ENCODE peak calls at places on chromosome 11, in eight cellular contexts. One of them, this sample, is unnamed.

GRCh38 chr11:29018631-29019030 is 910.4 kb downstream of the METTL15 start:
- DNase-seq in NCI-H2081: no peak
- DNase-seq in activated CD8-positive, alpha-beta memory T cell treated with anti-CD3 and anti-CD28 coated beads, Interleukin-2, amount 50 U/mL, for 4 hours: no peak
- DNase-seq in uterus: no peak
- DNase-seq in GM23338: no peak
- DNase-seq in ELR: peak
- DNase-seq in activated CD4-positive, alpha-beta memory T cell treated with anti-CD3 and anti-CD28 coated beads for 36 hours: no peak
- DNase-seq in activated naive CD4-positive, alpha-beta T cell treated with anti-CD3 and anti-CD28 coated beads, Interleukin-2, amount 10 ng/mL, durations not matched to agents 7 days and 5 days: no peak
- DNase-seq in this sample: no peak

GRCh38 chr11:15157181-15157580 is 42.5 kb downstream of the INSC start:
- DNase-seq in NCI-H2081: no peak
- DNase-seq in activated CD8-positive, alpha-beta memory T cell treated with anti-CD3 and anti-CD28 coated beads, Interleukin-2, amount 50 U/mL, for 4 hours: no peak
- DNase-seq in uterus: no peak
- DNase-seq in GM23338: no peak
- DNase-seq in ELR: peak
- DNase-seq in activated CD4-positive, alpha-beta memory T cell treated with anti-CD3 and anti-CD28 coated beads for 36 hours: no peak
- DNase-seq in activated naive CD4-positive, alpha-beta T cell treated with anti-CD3 and anti-CD28 coated beads, Interleukin-2, amount 10 ng/mL, durations not matched to agents 7 days and 5 days: no peak
- DNase-seq in this sample: no peak

GRCh38 chr11:8905528-8906165 is 5.3 kb upstream of the AKIP1 start:
- DNase-seq in NCI-H2081: no peak
- DNase-seq in activated CD8-positive, alpha-beta memory T cell treated with anti-CD3 and anti-CD28 coated beads, Interleukin-2, amount 50 U/mL, for 4 hours: no peak
- DNase-seq in uterus: no peak
- DNase-seq in GM23338: no peak
- DNase-seq in ELR: peak
- DNase-seq in activated CD4-positive, alpha-beta memory T cell treated with anti-CD3 and anti-CD28 coated beads for 36 hours: no peak
- DNase-seq in activated naive CD4-positive, alpha-beta T cell treated with anti-CD3 and anti-CD28 coated beads, Interleukin-2, amount 10 ng/mL, durations not matched to agents 7 days and 5 days: no peak
- DNase-seq in this sample: peak

GRCh38 chr11:46361283-46362145 is 14.3 kb downstream of the DGKZ start:
- DNase-seq in NCI-H2081: peak
- DNase-seq in activated CD8-positive, alpha-beta memory T cell treated with anti-CD3 and anti-CD28 coated beads, Interleukin-2, amount 50 U/mL, for 4 hours: peak
- DNase-seq in uterus: no peak
- DNase-seq in GM23338: no peak
- DNase-seq in ELR: no peak
- DNase-seq in activated CD4-positive, alpha-beta memory T cell treated with anti-CD3 and anti-CD28 coated beads for 36 hours: peak
- DNase-seq in activated naive CD4-positive, alpha-beta T cell treated with anti-CD3 and anti-CD28 coated beads, Interleukin-2, amount 10 ng/mL, durations not matched to agents 7 days and 5 days: peak
- DNase-seq in this sample: no peak

GRCh38 chr11:122902951-122903350 is 20.4 kb downstream of the JHY start:
- DNase-seq in NCI-H2081: no peak
- DNase-seq in activated CD8-positive, alpha-beta memory T cell treated with anti-CD3 and anti-CD28 coated beads, Interleukin-2, amount 50 U/mL, for 4 hours: no peak
- DNase-seq in uterus: no peak
- DNase-seq in GM23338: no peak
- DNase-seq in ELR: no peak
- DNase-seq in activated CD4-positive, alpha-beta memory T cell treated with anti-CD3 and anti-CD28 coated beads for 36 hours: no peak
- DNase-seq in activated naive CD4-positive, alpha-beta T cell treated with anti-CD3 and anti-CD28 coated beads, Interleukin-2, amount 10 ng/mL, durations not matched to agents 7 days and 5 days: no peak
- DNase-seq in this sample: no peak

GRCh38 chr11:73480677-73481076 is 104.5 kb downstream of the RELT start:
- DNase-seq in NCI-H2081: no peak
- DNase-seq in activated CD8-positive, alpha-beta memory T cell treated with anti-CD3 and anti-CD28 coated beads, Interleukin-2, amount 50 U/mL, for 4 hours: no peak
- DNase-seq in uterus: no peak
- DNase-seq in GM23338: no peak
- DNase-seq in ELR: peak
- DNase-seq in activated CD4-positive, alpha-beta memory T cell treated with anti-CD3 and anti-CD28 coated beads for 36 hours: no peak
- DNase-seq in activated naive CD4-positive, alpha-beta T cell treated with anti-CD3 and anti-CD28 coated beads, Interleukin-2, amount 10 ng/mL, durations not matched to agents 7 days and 5 days: no peak
- DNase-seq in this sample: no peak

GRCh38 chr11:26539517-26539916 is 32.5 kb downstream of the MUC15 start:
- DNase-seq in NCI-H2081: no peak
- DNase-seq in activated CD8-positive, alpha-beta memory T cell treated with anti-CD3 and anti-CD28 coated beads, Interleukin-2, amount 50 U/mL, for 4 hours: no peak
- DNase-seq in uterus: no peak
- DNase-seq in GM23338: no peak
- DNase-seq in ELR: no peak
- DNase-seq in activated CD4-positive, alpha-beta memory T cell treated with anti-CD3 and anti-CD28 coated beads for 36 hours: no peak
- DNase-seq in activated naive CD4-positive, alpha-beta T cell treated with anti-CD3 and anti-CD28 coated beads, Interleukin-2, amount 10 ng/mL, durations not matched to agents 7 days and 5 days: no peak
- DNase-seq in this sample: no peak

GRCh38 chr11:61129608-61130523 is 27.6 kb downstream of the CD5 start:
- DNase-seq in NCI-H2081: no peak
- DNase-seq in activated CD8-positive, alpha-beta memory T cell treated with anti-CD3 and anti-CD28 coated beads, Interleukin-2, amount 50 U/mL, for 4 hours: peak
- DNase-seq in uterus: peak
- DNase-seq in GM23338: peak
- DNase-seq in ELR: peak
- DNase-seq in activated CD4-positive, alpha-beta memory T cell treated with anti-CD3 and anti-CD28 coated beads for 36 hours: peak
- DNase-seq in activated naive CD4-positive, alpha-beta T cell treated with anti-CD3 and anti-CD28 coated beads, Interleukin-2, amount 10 ng/mL, durations not matched to agents 7 days and 5 days: peak
- DNase-seq in this sample: no peak

GRCh38 chr11:8338138-8338537 is 74.5 kb upstream of the LMO1 start:
- DNase-seq in NCI-H2081: peak
- DNase-seq in activated CD8-positive, alpha-beta memory T cell treated with anti-CD3 and anti-CD28 coated beads, Interleukin-2, amount 50 U/mL, for 4 hours: no peak
- DNase-seq in uterus: no peak
- DNase-seq in GM23338: peak
- DNase-seq in ELR: peak
- DNase-seq in activated CD4-positive, alpha-beta memory T cell treated with anti-CD3 and anti-CD28 coated beads for 36 hours: peak
- DNase-seq in activated naive CD4-positive, alpha-beta T cell treated with anti-CD3 and anti-CD28 coated beads, Interleukin-2, amount 10 ng/mL, durations not matched to agents 7 days and 5 days: peak
- DNase-seq in this sample: no peak

GRCh38 chr11:69301491-69302401 is 7.8 kb downstream of the MYEOV start:
- DNase-seq in NCI-H2081: no peak
- DNase-seq in activated CD8-positive, alpha-beta memory T cell treated with anti-CD3 and anti-CD28 coated beads, Interleukin-2, amount 50 U/mL, for 4 hours: no peak
- DNase-seq in uterus: no peak
- DNase-seq in GM23338: no peak
- DNase-seq in ELR: peak
- DNase-seq in activated CD4-positive, alpha-beta memory T cell treated with anti-CD3 and anti-CD28 coated beads for 36 hours: peak
- DNase-seq in activated naive CD4-positive, alpha-beta T cell treated with anti-CD3 and anti-CD28 coated beads, Interleukin-2, amount 10 ng/mL, durations not matched to agents 7 days and 5 days: no peak
- DNase-seq in this sample: peak

GRCh38 chr11:13126430-13126829 is 117.3 kb downstream of the RASSF10 start:
- DNase-seq in NCI-H2081: peak
- DNase-seq in activated CD8-positive, alpha-beta memory T cell treated with anti-CD3 and anti-CD28 coated beads, Interleukin-2, amount 50 U/mL, for 4 hours: no peak
- DNase-seq in uterus: no peak
- DNase-seq in GM23338: no peak
- DNase-seq in ELR: peak
- DNase-seq in activated CD4-positive, alpha-beta memory T cell treated with anti-CD3 and anti-CD28 coated beads for 36 hours: no peak
- DNase-seq in activated naive CD4-positive, alpha-beta T cell treated with anti-CD3 and anti-CD28 coated beads, Interleukin-2, amount 10 ng/mL, durations not matched to agents 7 days and 5 days: no peak
- DNase-seq in this sample: peak

GRCh38 chr11:118908931-118909618 is 16.7 kb downstream of the BCL9L start:
- DNase-seq in NCI-H2081: peak
- DNase-seq in activated CD8-positive, alpha-beta memory T cell treated with anti-CD3 and anti-CD28 coated beads, Interleukin-2, amount 50 U/mL, for 4 hours: no peak
- DNase-seq in uterus: peak
- DNase-seq in GM23338: peak
- DNase-seq in ELR: peak
- DNase-seq in activated CD4-positive, alpha-beta memory T cell treated with anti-CD3 and anti-CD28 coated beads for 36 hours: no peak
- DNase-seq in activated naive CD4-positive, alpha-beta T cell treated with anti-CD3 and anti-CD28 coated beads, Interleukin-2, amount 10 ng/mL, durations not matched to agents 7 days and 5 days: no peak
- DNase-seq in this sample: peak

GRCh38 chr11:75147191-75147874 is 3.6 kb upstream of the SLCO2B1 start:
- DNase-seq in NCI-H2081: no peak
- DNase-seq in activated CD8-positive, alpha-beta memory T cell treated with anti-CD3 and anti-CD28 coated beads, Interleukin-2, amount 50 U/mL, for 4 hours: no peak
- DNase-seq in uterus: no peak
- DNase-seq in GM23338: no peak
- DNase-seq in ELR: no peak
- DNase-seq in activated CD4-positive, alpha-beta memory T cell treated with anti-CD3 and anti-CD28 coated beads for 36 hours: no peak
- DNase-seq in activated naive CD4-positive, alpha-beta T cell treated with anti-CD3 and anti-CD28 coated beads, Interleukin-2, amount 10 ng/mL, durations not matched to agents 7 days and 5 days: no peak
- DNase-seq in this sample: no peak

GRCh38 chr11:129322941-129323340 is 52.7 kb upstream of the BARX2 start:
- DNase-seq in NCI-H2081: no peak
- DNase-seq in activated CD8-positive, alpha-beta memory T cell treated with anti-CD3 and anti-CD28 coated beads, Interleukin-2, amount 50 U/mL, for 4 hours: no peak
- DNase-seq in uterus: no peak
- DNase-seq in GM23338: no peak
- DNase-seq in ELR: no peak
- DNase-seq in activated CD4-positive, alpha-beta memory T cell treated with anti-CD3 and anti-CD28 coated beads for 36 hours: no peak
- DNase-seq in activated naive CD4-positive, alpha-beta T cell treated with anti-CD3 and anti-CD28 coated beads, Interleukin-2, amount 10 ng/mL, durations not matched to agents 7 days and 5 days: no peak
- DNase-seq in this sample: no peak

GRCh38 chr11:72229925-72230763 is 5.6 kb downstream of the INPPL1 start:
- DNase-seq in NCI-H2081: no peak
- DNase-seq in activated CD8-positive, alpha-beta memory T cell treated with anti-CD3 and anti-CD28 coated beads, Interleukin-2, amount 50 U/mL, for 4 hours: peak
- DNase-seq in uterus: no peak
- DNase-seq in GM23338: no peak
- DNase-seq in ELR: no peak
- DNase-seq in activated CD4-positive, alpha-beta memory T cell treated with anti-CD3 and anti-CD28 coated beads for 36 hours: no peak
- DNase-seq in activated naive CD4-positive, alpha-beta T cell treated with anti-CD3 and anti-CD28 coated beads, Interleukin-2, amount 10 ng/mL, durations not matched to agents 7 days and 5 days: peak
- DNase-seq in this sample: no peak

GRCh38 chr11:6925636-6926207 is 504 bp upstream of the ZNF215 start:
- DNase-seq in NCI-H2081: peak
- DNase-seq in activated CD8-positive, alpha-beta memory T cell treated with anti-CD3 and anti-CD28 coated beads, Interleukin-2, amount 50 U/mL, for 4 hours: no peak
- DNase-seq in uterus: no peak
- DNase-seq in GM23338: peak
- DNase-seq in ELR: peak
- DNase-seq in activated CD4-positive, alpha-beta memory T cell treated with anti-CD3 and anti-CD28 coated beads for 36 hours: no peak
- DNase-seq in activated naive CD4-positive, alpha-beta T cell treated with anti-CD3 and anti-CD28 coated beads, Interleukin-2, amount 10 ng/mL, durations not matched to agents 7 days and 5 days: no peak
- DNase-seq in this sample: peak

GRCh38 chr11:88979641-88980040 is 86.1 kb downstream of the GRM5 start:
- DNase-seq in NCI-H2081: no peak
- DNase-seq in activated CD8-positive, alpha-beta memory T cell treated with anti-CD3 and anti-CD28 coated beads, Interleukin-2, amount 50 U/mL, for 4 hours: no peak
- DNase-seq in uterus: no peak
- DNase-seq in GM23338: no peak
- DNase-seq in ELR: peak
- DNase-seq in activated CD4-positive, alpha-beta memory T cell treated with anti-CD3 and anti-CD28 coated beads for 36 hours: no peak
- DNase-seq in activated naive CD4-positive, alpha-beta T cell treated with anti-CD3 and anti-CD28 coated beads, Interleukin-2, amount 10 ng/mL, durations not matched to agents 7 days and 5 days: no peak
- DNase-seq in this sample: no peak

GRCh38 chr11:35752115-35752514 is 89.5 kb downstream of the TRIM44 start:
- DNase-seq in NCI-H2081: no peak
- DNase-seq in activated CD8-positive, alpha-beta memory T cell treated with anti-CD3 and anti-CD28 coated beads, Interleukin-2, amount 50 U/mL, for 4 hours: no peak
- DNase-seq in uterus: no peak
- DNase-seq in GM23338: no peak
- DNase-seq in ELR: peak
- DNase-seq in activated CD4-positive, alpha-beta memory T cell treated with anti-CD3 and anti-CD28 coated beads for 36 hours: no peak
- DNase-seq in activated naive CD4-positive, alpha-beta T cell treated with anti-CD3 and anti-CD28 coated beads, Interleukin-2, amount 10 ng/mL, durations not matched to agents 7 days and 5 days: no peak
- DNase-seq in this sample: no peak

GRCh38 chr11:65212226-65212801 is 30.6 kb downstream of the CAPN1 start:
- DNase-seq in NCI-H2081: no peak
- DNase-seq in activated CD8-positive, alpha-beta memory T cell treated with anti-CD3 and anti-CD28 coated beads, Interleukin-2, amount 50 U/mL, for 4 hours: no peak
- DNase-seq in uterus: no peak
- DNase-seq in GM23338: peak
- DNase-seq in ELR: no peak
- DNase-seq in activated CD4-positive, alpha-beta memory T cell treated with anti-CD3 and anti-CD28 coated beads for 36 hours: no peak
- DNase-seq in activated naive CD4-positive, alpha-beta T cell treated with anti-CD3 and anti-CD28 coated beads, Interleukin-2, amount 10 ng/mL, durations not matched to agents 7 days and 5 days: no peak
- DNase-seq in this sample: no peak

GRCh38 chr11:121557348-121557747 is 104.6 kb upstream of the SORL1-AS1 start:
- DNase-seq in NCI-H2081: no peak
- DNase-seq in activated CD8-positive, alpha-beta memory T cell treated with anti-CD3 and anti-CD28 coated beads, Interleukin-2, amount 50 U/mL, for 4 hours: no peak
- DNase-seq in uterus: no peak
- DNase-seq in GM23338: no peak
- DNase-seq in ELR: peak
- DNase-seq in activated CD4-positive, alpha-beta memory T cell treated with anti-CD3 and anti-CD28 coated beads for 36 hours: no peak
- DNase-seq in activated naive CD4-positive, alpha-beta T cell treated with anti-CD3 and anti-CD28 coated beads, Interleukin-2, amount 10 ng/mL, durations not matched to agents 7 days and 5 days: no peak
- DNase-seq in this sample: no peak

GRCh38 chr11:105825141-105825540 is 196.9 kb downstream of the MSANTD4 start:
- DNase-seq in NCI-H2081: no peak
- DNase-seq in activated CD8-positive, alpha-beta memory T cell treated with anti-CD3 and anti-CD28 coated beads, Interleukin-2, amount 50 U/mL, for 4 hours: no peak
- DNase-seq in uterus: no peak
- DNase-seq in GM23338: no peak
- DNase-seq in ELR: no peak
- DNase-seq in activated CD4-positive, alpha-beta memory T cell treated with anti-CD3 and anti-CD28 coated beads for 36 hours: no peak
- DNase-seq in activated naive CD4-positive, alpha-beta T cell treated with anti-CD3 and anti-CD28 coated beads, Interleukin-2, amount 10 ng/mL, durations not matched to agents 7 days and 5 days: no peak
- DNase-seq in this sample: no peak

GRCh38 chr11:85318573-85318972 is 308.6 kb downstream of the DLG2 start:
- DNase-seq in NCI-H2081: no peak
- DNase-seq in activated CD8-positive, alpha-beta memory T cell treated with anti-CD3 and anti-CD28 coated beads, Interleukin-2, amount 50 U/mL, for 4 hours: no peak
- DNase-seq in uterus: no peak
- DNase-seq in GM23338: no peak
- DNase-seq in ELR: no peak
- DNase-seq in activated CD4-positive, alpha-beta memory T cell treated with anti-CD3 and anti-CD28 coated beads for 36 hours: no peak
- DNase-seq in activated naive CD4-positive, alpha-beta T cell treated with anti-CD3 and anti-CD28 coated beads, Interleukin-2, amount 10 ng/mL, durations not matched to agents 7 days and 5 days: no peak
- DNase-seq in this sample: no peak

GRCh38 chr11:13415201-13415600 is 47.8 kb downstream of the BTBD10 start:
- DNase-seq in NCI-H2081: no peak
- DNase-seq in activated CD8-positive, alpha-beta memory T cell treated with anti-CD3 and anti-CD28 coated beads, Interleukin-2, amount 50 U/mL, for 4 hours: no peak
- DNase-seq in uterus: no peak
- DNase-seq in GM23338: no peak
- DNase-seq in ELR: peak
- DNase-seq in activated CD4-positive, alpha-beta memory T cell treated with anti-CD3 and anti-CD28 coated beads for 36 hours: no peak
- DNase-seq in activated naive CD4-positive, alpha-beta T cell treated with anti-CD3 and anti-CD28 coated beads, Interleukin-2, amount 10 ng/mL, durations not matched to agents 7 days and 5 days: no peak
- DNase-seq in this sample: no peak

GRCh38 chr11:46119352-46120216 is 1.7 kb downstream of the PHF21A start:
- DNase-seq in NCI-H2081: peak
- DNase-seq in activated CD8-positive, alpha-beta memory T cell treated with anti-CD3 and anti-CD28 coated beads, Interleukin-2, amount 50 U/mL, for 4 hours: peak
- DNase-seq in uterus: peak
- DNase-seq in GM23338: peak
- DNase-seq in ELR: peak
- DNase-seq in activated CD4-positive, alpha-beta memory T cell treated with anti-CD3 and anti-CD28 coated beads for 36 hours: peak
- DNase-seq in activated naive CD4-positive, alpha-beta T cell treated with anti-CD3 and anti-CD28 coated beads, Interleukin-2, amount 10 ng/mL, durations not matched to agents 7 days and 5 days: peak
- DNase-seq in this sample: no peak

GRCh38 chr11:114083256-114084252 is 24.0 kb downstream of the ZBTB16 start:
- DNase-seq in NCI-H2081: no peak
- DNase-seq in activated CD8-positive, alpha-beta memory T cell treated with anti-CD3 and anti-CD28 coated beads, Interleukin-2, amount 50 U/mL, for 4 hours: no peak
- DNase-seq in uterus: no peak
- DNase-seq in GM23338: no peak
- DNase-seq in ELR: no peak
- DNase-seq in activated CD4-positive, alpha-beta memory T cell treated with anti-CD3 and anti-CD28 coated beads for 36 hours: no peak
- DNase-seq in activated naive CD4-positive, alpha-beta T cell treated with anti-CD3 and anti-CD28 coated beads, Interleukin-2, amount 10 ng/mL, durations not matched to agents 7 days and 5 days: no peak
- DNase-seq in this sample: no peak

GRCh38 chr11:120210651-120211521 is at the start of gene OAF:
- DNase-seq in NCI-H2081: peak
- DNase-seq in activated CD8-positive, alpha-beta memory T cell treated with anti-CD3 and anti-CD28 coated beads, Interleukin-2, amount 50 U/mL, for 4 hours: peak
- DNase-seq in uterus: peak
- DNase-seq in GM23338: peak
- DNase-seq in ELR: peak
- DNase-seq in activated CD4-positive, alpha-beta memory T cell treated with anti-CD3 and anti-CD28 coated beads for 36 hours: peak
- DNase-seq in activated naive CD4-positive, alpha-beta T cell treated with anti-CD3 and anti-CD28 coated beads, Interleukin-2, amount 10 ng/mL, durations not matched to agents 7 days and 5 days: peak
- DNase-seq in this sample: peak

GRCh38 chr11:114098927-114099326 is 39.4 kb downstream of the ZBTB16 start:
- DNase-seq in NCI-H2081: no peak
- DNase-seq in activated CD8-positive, alpha-beta memory T cell treated with anti-CD3 and anti-CD28 coated beads, Interleukin-2, amount 50 U/mL, for 4 hours: no peak
- DNase-seq in uterus: no peak
- DNase-seq in GM23338: no peak
- DNase-seq in ELR: no peak
- DNase-seq in activated CD4-positive, alpha-beta memory T cell treated with anti-CD3 and anti-CD28 coated beads for 36 hours: no peak
- DNase-seq in activated naive CD4-positive, alpha-beta T cell treated with anti-CD3 and anti-CD28 coated beads, Interleukin-2, amount 10 ng/mL, durations not matched to agents 7 days and 5 days: no peak
- DNase-seq in this sample: no peak

GRCh38 chr11:19437760-19438159 is 197.0 kb upstream of the E2F8 start:
- DNase-seq in NCI-H2081: no peak
- DNase-seq in activated CD8-positive, alpha-beta memory T cell treated with anti-CD3 and anti-CD28 coated beads, Interleukin-2, amount 50 U/mL, for 4 hours: no peak
- DNase-seq in uterus: no peak
- DNase-seq in GM23338: no peak
- DNase-seq in ELR: peak
- DNase-seq in activated CD4-positive, alpha-beta memory T cell treated with anti-CD3 and anti-CD28 coated beads for 36 hours: no peak
- DNase-seq in activated naive CD4-positive, alpha-beta T cell treated with anti-CD3 and anti-CD28 coated beads, Interleukin-2, amount 10 ng/mL, durations not matched to agents 7 days and 5 days: no peak
- DNase-seq in this sample: no peak